ENCODE peak calls at places on chromosomes 16 and 17, in ten cellular contexts. C, U, V, I, N, Z, H, F, J and S are unnamed samples.

GRCh38 chr17:58181796-58182195 is 10.7 kb upstream of the EPX start:
- DNase-seq in I (no peak), C (no peak), F (no peak), H (no peak), U (no peak), Z (no peak), N (no peak), V (no peak), J (no peak), S (no peak)

GRCh38 chr17:27310548-27311110 is 16.7 kb downstream of the WSB1 start:
- DNase-seq in U (no peak), V (no peak), C (no peak), F (no peak), N (no peak), Z (no peak), H (no peak), I (no peak), J (no peak), S (no peak)

GRCh38 chr16:29809031-29809747 is 2.8 kb upstream of the PRRT2 start:
- DNase-seq in H (no peak), I (no peak), F (no peak), U (no peak), N (no peak), C (no peak), J (no peak), V (no peak), Z (no peak), S (peak)

GRCh38 chr17:27269201-27269600 is 24.7 kb upstream of the WSB1 start:
- DNase-seq in C (no peak), Z (no peak), I (no peak), J (no peak), F (no peak), V (no peak), H (no peak), N (no peak), U (no peak), S (no peak)

GRCh38 chr17:75386430-75386829 is 19.0 kb downstream of the GRB2 start:
- DNase-seq in F (no peak), N (no peak), C (no peak), J (no peak), Z (no peak), V (no peak), U (no peak), H (no peak), I (no peak), S (no peak)

GRCh38 chr16:69613283-69614154 is 47.8 kb downstream of the NFAT5 start:
- DNase-seq in I (no peak), N (no peak), V (peak), J (peak), Z (peak), H (no peak), F (no peak), C (peak), U (no peak), S (no peak)

GRCh38 chr17:2230877-2231276 is 72.7 kb downstream of the SMG6 start:
- DNase-seq in H (no peak), J (no peak), U (no peak), F (no peak), N (no peak), V (no peak), I (no peak), C (no peak), Z (no peak), S (no peak)

GRCh38 chr17:7491583-7491982 is 7.4 kb downstream of the POLR2A start:
- DNase-seq in J (no peak), U (no peak), N (no peak), Z (no peak), F (no peak), V (no peak), I (no peak), C (no peak), H (no peak), S (no peak)

GRCh38 chr17:42598905-42599304 is 10.3 kb downstream of the RETREG3 start:
- DNase-seq in V (no peak), C (no peak), H (no peak), F (no peak), I (no peak), J (no peak), Z (no peak), U (peak), N (no peak), S (peak)

GRCh38 chr17:71431146-71431545 is 689.7 kb upstream of the SOX9 start:
- DNase-seq in C (no peak), U (no peak), I (no peak), Z (no peak), F (no peak), H (no peak), J (no peak), N (no peak), V (no peak), S (no peak)

GRCh38 chr17:2655526-2655925 is 56.0 kb downstream of the CLUH start:
- DNase-seq in F (no peak), Z (no peak), H (no peak), I (no peak), N (no peak), U (no peak), J (no peak), V (no peak), C (no peak), S (no peak)

GRCh38 chr17:58233547-58233946 is 4.8 kb upstream of the LPO start:
- DNase-seq in V (peak), Z (peak), J (no peak), I (no peak), U (no peak), H (no peak), C (no peak), N (no peak), F (no peak), S (no peak)

GRCh38 chr16:69351309-69352027 is at the start of gene TMED6:
- DNase-seq in Z (no peak), J (peak), F (no peak), U (no peak), H (no peak), I (no peak), C (no peak), V (no peak), N (no peak), S (no peak)

GRCh38 chr17:10107320-10108165 is 90.9 kb downstream of the GAS7 start:
- DNase-seq in Z (no peak), U (no peak), V (no peak), H (no peak), C (no peak), N (no peak), F (no peak), J (no peak), I (no peak), S (no peak)

GRCh38 chr16:16108759-16109158 is 114.5 kb downstream of the ABCC6 start:
- DNase-seq in V (no peak), F (no peak), J (no peak), Z (no peak), I (no peak), H (no peak), N (no peak), C (no peak), U (no peak), S (no peak)

GRCh38 chr16:85157813-85158701 is 45.8 kb upstream of the CIBAR2 start:
- DNase-seq in C (no peak), J (peak), H (no peak), U (peak), N (no peak), I (peak), V (no peak), F (no peak), Z (no peak), S (no peak)

GRCh38 chr17:7834554-7834890 is 505 bp downstream of the KDM6B start:
- DNase-seq in V (no peak), N (peak), I (peak), J (no peak), Z (no peak), U (peak), H (no peak), F (no peak), C (no peak), S (peak)

GRCh38 chr17:55435408-55435807 is 13.8 kb upstream of the MMD start:
- DNase-seq in C (no peak), I (no peak), H (no peak), N (no peak), J (no peak), F (no peak), U (no peak), Z (no peak), V (no peak), S (no peak)

GRCh38 chr16:59878999-59879398 is 1144.9 kb upstream of the GOT2 start:
- DNase-seq in H (no peak), I (no peak), J (no peak), Z (no peak), F (no peak), U (no peak), C (no peak), N (no peak), V (no peak), S (no peak)

GRCh38 chr16:59886021-59886420 is 1151.9 kb upstream of the GOT2 start:
- DNase-seq in U (no peak), V (no peak), N (peak), C (no peak), J (no peak), H (no peak), Z (no peak), I (no peak), F (peak), S (no peak)

GRCh38 chr16:59878479-59878878 is 1144.4 kb upstream of the GOT2 start:
- DNase-seq in H (no peak), V (no peak), F (no peak), C (no peak), J (no peak), U (no peak), Z (no peak), I (no peak), N (no peak), S (no peak)

GRCh38 chr16:59881366-59881765 is 1147.2 kb upstream of the GOT2 start:
- DNase-seq in C (no peak), I (no peak), J (no peak), V (no peak), F (no peak), H (no peak), Z (no peak), U (no peak), N (no peak), S (no peak)

GRCh38 chr16:59880626-59881025 is 1146.5 kb upstream of the GOT2 start:
- DNase-seq in Z (no peak), F (no peak), I (no peak), V (no peak), J (no peak), C (no peak), H (no peak), N (no peak), U (no peak), S (no peak)
- TF ChIP-seq CTCF in Z (no peak), F (no peak), I (no peak), V (no peak), J (no peak), C (no peak), H (no peak), N (no peak), U (no peak), S (no peak)

DNA sequence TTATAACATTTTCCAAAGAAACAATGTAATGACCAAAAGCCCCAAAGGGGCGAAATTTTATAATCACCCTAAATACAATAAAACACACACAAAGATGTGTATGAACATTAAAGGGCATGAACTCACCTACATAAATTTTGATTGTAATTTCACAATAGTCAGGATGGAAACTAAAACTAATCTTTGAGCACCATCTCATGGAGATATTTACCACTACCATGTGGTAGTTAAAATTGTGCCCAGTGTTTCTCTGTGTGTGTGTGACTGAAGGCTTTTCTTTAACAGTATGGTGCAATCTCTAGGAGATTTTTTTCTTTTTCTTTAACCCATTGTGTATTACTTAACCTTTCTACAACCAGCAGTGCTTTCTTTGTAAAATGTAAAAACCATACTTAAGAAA is 19.7 kb upstream of the MEIOC start:
- DNase-seq in N (no peak), U (no peak), Z (no peak), F (no peak), V (no peak), C (no peak), H (no peak), I (no peak), J (no peak), S (no peak)
- TF ChIP-seq CTCF in N (peak), U (no peak), Z (no peak), F (peak), V (peak), C (peak), H (no peak), I (peak), J (no peak), S (peak)

DNA sequence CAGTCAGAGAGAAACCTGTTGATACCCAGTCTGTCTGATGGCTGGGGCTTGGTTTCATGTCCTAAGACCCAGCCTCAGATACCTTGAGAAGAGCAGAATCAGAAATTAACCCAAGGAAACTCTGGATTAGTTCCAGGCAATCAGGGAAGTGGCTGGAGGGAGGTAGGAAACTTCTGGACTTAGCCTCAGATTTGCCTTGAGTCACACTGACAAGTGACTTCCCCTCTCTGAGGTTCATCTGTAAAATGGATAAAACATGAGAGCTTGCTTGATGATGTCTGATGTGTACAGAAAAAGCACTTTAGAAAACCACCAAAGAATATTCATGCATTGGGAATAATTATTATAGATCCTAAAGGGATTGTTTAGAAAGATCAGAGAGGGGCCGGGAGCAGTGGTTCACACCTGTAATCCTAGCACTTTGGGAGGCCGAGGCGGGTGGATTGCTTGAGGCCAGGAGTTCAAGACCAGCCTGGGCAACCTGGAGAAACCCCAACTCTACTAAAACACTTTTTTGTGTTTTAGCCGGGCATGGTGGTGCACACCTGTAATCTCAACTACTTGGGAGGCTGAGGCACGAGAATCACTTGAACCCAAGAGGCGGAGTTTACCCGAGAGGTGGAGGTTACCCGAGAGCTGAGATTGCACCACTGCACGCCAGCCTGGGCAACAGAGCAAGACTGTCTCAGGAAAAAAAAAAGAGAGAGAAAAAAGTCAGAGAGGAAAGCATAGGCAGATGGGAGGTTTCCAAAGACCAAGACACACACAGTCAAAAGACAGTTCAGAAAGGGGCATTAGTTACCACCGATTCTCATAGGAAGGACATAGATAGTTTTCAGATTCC is 3.8 kb downstream of the CIITA start:
- DNase-seq in F (no peak), N (no peak), V (no peak), I (no peak), C (no peak), U (no peak), Z (no peak), J (no peak), H (no peak), S (peak)
- TF ChIP-seq CTCF in F (no peak), N (no peak), V (no peak), I (no peak), C (no peak), U (no peak), Z (no peak), J (no peak), H (no peak), S (no peak)

DNA sequence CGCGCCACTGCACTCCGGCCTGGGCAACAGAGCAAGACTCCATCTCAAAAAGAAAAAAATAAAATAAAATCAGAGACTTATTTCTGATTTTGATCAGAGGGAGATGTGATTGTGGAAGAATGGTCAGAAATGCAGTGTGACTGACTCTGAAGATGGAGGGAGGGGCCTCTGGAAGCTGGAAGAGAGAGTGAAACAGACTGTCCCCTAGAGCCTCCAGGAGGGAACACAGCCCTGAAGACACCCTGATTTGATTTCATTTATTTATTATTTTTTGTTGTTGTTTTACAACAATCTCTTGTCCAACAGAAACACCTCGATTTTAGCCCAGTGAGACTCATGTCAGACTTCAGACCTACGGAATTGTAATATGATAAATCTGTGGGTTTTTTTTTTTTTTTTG is 26.1 kb downstream of the BCL7C start:
- DNase-seq in J (peak), C (no peak), N (no peak), H (no peak), Z (no peak), U (no peak), F (no peak), I (no peak), V (no peak), S (no peak)
- TF ChIP-seq CTCF in J (peak), C (no peak), N (no peak), H (no peak), Z (no peak), U (no peak), F (no peak), I (no peak), V (no peak), S (no peak)

DNA sequence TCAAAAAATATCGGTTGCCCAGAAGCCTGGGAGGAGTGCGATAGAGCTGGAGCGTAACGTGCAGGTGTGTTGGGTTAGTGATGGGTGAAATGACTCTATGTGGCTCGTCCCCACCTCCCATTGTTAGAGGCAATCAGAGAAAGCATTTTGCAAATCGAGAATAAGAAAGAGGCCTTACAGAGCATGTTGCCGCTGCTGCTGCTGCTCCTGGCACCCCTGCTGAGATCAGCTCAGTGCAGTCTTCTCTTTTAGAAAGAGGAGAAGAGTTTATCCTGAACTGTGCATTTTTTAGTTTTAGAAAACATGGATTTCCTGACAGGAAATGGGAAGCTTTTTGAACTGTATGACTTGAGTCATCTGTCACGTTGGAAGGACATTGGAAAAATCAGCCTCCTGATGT is 774.5 kb upstream of the RBFOX1 start:
- DNase-seq in J (no peak), U (no peak), V (no peak), F (no peak), I (no peak), N (no peak), H (no peak), C (no peak), Z (no peak), S (no peak)
- TF ChIP-seq CTCF in J (no peak), U (no peak), V (no peak), F (no peak), I (no peak), N (no peak), H (no peak), C (no peak), Z (no peak), S (no peak)

DNA sequence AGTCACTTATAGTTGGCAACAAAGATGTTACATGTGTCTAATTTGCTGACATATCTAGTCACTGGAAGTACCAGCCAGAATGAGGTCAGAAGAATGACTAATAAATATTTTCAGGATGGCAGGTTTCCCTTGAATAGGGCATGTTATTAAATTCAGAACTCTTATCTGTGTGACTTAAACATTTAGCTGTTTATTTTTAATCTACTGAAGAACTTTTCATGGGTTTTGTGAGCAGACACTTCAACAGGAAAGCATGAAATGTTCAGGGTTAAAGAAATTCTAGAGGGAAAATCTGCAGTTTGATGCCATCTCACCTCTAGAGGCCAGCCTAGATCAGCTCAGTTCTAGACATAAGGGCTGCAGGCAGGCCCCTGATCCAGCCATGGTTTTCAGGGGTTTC is 13.2 kb downstream of the JPT2 start:
- DNase-seq in J (no peak), C (no peak), H (no peak), U (no peak), I (no peak), V (no peak), N (no peak), Z (no peak), F (no peak), S (no peak)
- TF ChIP-seq CTCF in J (no peak), C (peak), H (no peak), U (no peak), I (no peak), V (no peak), N (no peak), Z (no peak), F (no peak), S (no peak)

GRCh38 chr16:47924950-47925349 is 230.8 kb downstream of the ABCC12 start:
- DNase-seq in N (no peak), U (no peak), Z (no peak), J (no peak), F (no peak), V (no peak), C (no peak), I (no peak), H (no peak), S (no peak)

GRCh38 chr16:47927330-47927729 is 228.5 kb downstream of the ABCC12 start:
- DNase-seq in Z (no peak), F (no peak), J (no peak), V (no peak), C (no peak), U (no peak), N (no peak), I (no peak), H (no peak), S (no peak)

GRCh38 chr16:47925811-47926460 is 229.9 kb downstream of the ABCC12 start:
- DNase-seq in Z (no peak), H (no peak), I (no peak), F (no peak), N (no peak), J (no peak), C (peak), V (no peak), U (no peak), S (no peak)

GRCh38 chr16:47928008-47928407 is 227.8 kb downstream of the ABCC12 start:
- DNase-seq in N (no peak), I (no peak), U (no peak), J (peak), V (no peak), Z (no peak), H (no peak), C (no peak), F (no peak), S (no peak)
- TF ChIP-seq CTCF in N (no peak), I (no peak), U (no peak), J (peak), V (peak), Z (no peak), H (no peak), C (no peak), F (no peak), S (no peak)

DNA sequence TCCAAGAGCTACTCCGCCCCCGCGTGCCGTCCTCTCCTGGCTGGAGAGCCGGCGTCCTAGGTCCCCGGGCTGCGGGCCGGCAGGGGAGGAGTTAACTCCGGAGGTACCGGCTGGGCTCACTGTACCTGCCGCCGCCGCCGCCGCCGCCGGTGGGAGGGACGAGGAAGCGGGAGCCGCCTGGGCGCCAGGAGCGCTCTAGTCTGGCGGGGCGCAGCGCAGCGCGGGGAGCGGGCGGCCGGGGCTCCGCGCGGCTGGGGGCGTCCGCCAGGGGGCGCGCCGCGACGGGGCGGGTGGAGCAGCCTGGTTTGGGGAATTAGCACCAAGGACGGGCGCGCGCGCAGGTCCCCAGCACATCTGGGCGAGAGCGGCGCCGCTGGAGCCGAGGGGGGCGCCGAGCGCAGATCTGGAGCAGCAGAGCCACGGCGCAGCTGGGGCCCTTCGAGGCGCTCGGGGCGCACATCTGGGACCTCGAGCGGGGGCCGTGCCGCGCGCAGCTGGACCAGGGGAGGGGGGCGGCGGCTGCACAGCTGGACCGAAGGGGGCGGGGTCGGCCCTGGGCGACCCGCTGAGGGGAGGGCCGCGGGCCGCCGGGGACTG is at the start of gene NXPH3:
- DNase-seq in I (peak), U (peak), J (peak), F (peak), V (peak), H (peak), Z (peak), C (no peak), N (peak), S (peak)
- TF ChIP-seq CTCF in I (no peak), U (peak), J (peak), F (peak), V (peak), H (peak), Z (peak), C (peak), N (peak), S (peak)